ENCODE peak calls at places on chromosomes 12 and 14, in seven cellular contexts. O is T-cell, A is progenitor cell of endocrine pancreas, S is tibial artery, Y is Daoy, F is cardiac muscle cell, L is HTR-8/SVneo. I is an unnamed sample.

GRCh38 chr12:40054554-40055226 is 51.2 kb downstream of the SLC2A13 start:
- DNase-seq in O (no peak), A (no peak), S (peak; percentile 69), Y (peak; percentile 80), F (no peak), L (no peak), I (no peak)

GRCh38 chr12:288687-289086 is 26.1 kb upstream of the SLC6A13 start:
- DNase-seq in O (no peak), A (no peak), S (no peak), Y (peak; percentile 94), F (no peak), L (no peak), I (no peak)

GRCh38 chr14:31080060-31080459 is 53.9 kb upstream of the STRN3 start:
- DNase-seq in O (no peak), A (no peak), S (no peak), Y (peak; percentile 8), F (no peak), L (peak; percentile 43), I (no peak)

GRCh38 chr14:75247286-75247922 is 31.2 kb upstream of the FOS start:
- DNase-seq in O (peak; percentile 77), A (no peak), S (no peak), Y (no peak), F (no peak), L (no peak), I (no peak)

GRCh38 chr14:66939409-66939808 is 249.8 kb upstream of the GARIN2 start:
- DNase-seq in O (no peak), A (no peak), S (no peak), Y (no peak), F (no peak), L (no peak), I (no peak)

GRCh38 chr12:12336049-12336411 is 14.0 kb downstream of the MANSC1 start:
- DNase-seq in O (no peak), A (no peak), S (no peak), Y (peak; percentile 27), F (no peak), L (no peak), I (no peak)

GRCh38 chr12:1369460-1369859 is 224.9 kb downstream of the FBXL14 start:
- DNase-seq in O (no peak), A (no peak), S (no peak), Y (no peak), F (peak; percentile 91), L (no peak), I (no peak)

GRCh38 chr12:28865776-28866175 is 283.3 kb upstream of the FAR2 start:
- DNase-seq in O (no peak), A (no peak), S (no peak), Y (no peak), F (no peak), L (no peak), I (no peak)

GRCh38 chr12:12265571-12266388 is 1.1 kb downstream of the LRP6 start:
- DNase-seq in O (no peak), A (no peak), S (no peak), Y (peak; percentile 6), F (peak; percentile 56), L (no peak), I (no peak)

GRCh38 chr12:116184766-116185165 is 92.7 kb downstream of the MED13L start:
- DNase-seq in O (no peak), A (no peak), S (no peak), Y (no peak), F (no peak), L (no peak), I (no peak)

GRCh38 chr12:106918746-106919145 is 37.0 kb upstream of the TMEM263 start:
- DNase-seq in O (no peak), A (no peak), S (no peak), Y (no peak), F (peak; percentile 67), L (peak; percentile 22), I (no peak)